ENCODE peak calls at places on chromosomes 1 and 21, in four cellular contexts. W, A, E and M are unnamed samples.

GRCh38 chr1:109369167-109369746 is 28.5 kb downstream of the SORT1 start:
- DNase-seq in W (peak; percentile 58), A (no peak), E (no peak), M (peak; percentile 53)

GRCh38 chr1:202084791-202085681 is 37.7 kb upstream of the GPR37L1 start:
- DNase-seq in W (peak; percentile 49), A (no peak), E (no peak), M (no peak)

GRCh38 chr1:168643152-168643551 is 66.7 kb downstream of the XCL1 start:
- DNase-seq in W (no peak), A (no peak), E (peak; percentile 43), M (no peak)

GRCh38 chr1:203148127-203148526 is 20.6 kb downstream of the ADORA1 start:
- DNase-seq in W (peak; percentile 11), A (no peak), E (no peak), M (no peak)

GRCh38 chr1:180927841-180928240 is 15.1 kb downstream of the KIAA1614 start:
- DNase-seq in W (no peak), A (peak; percentile 46), E (no peak), M (no peak)

GRCh38 chr1:51842255-51842654 is 36.3 kb downstream of the NRDC start:
- DNase-seq in W (no peak), A (no peak), E (no peak), M (no peak)

GRCh38 chr1:114428083-114428754 is 82.8 kb downstream of the TRIM33 start:
- DNase-seq in W (no peak), A (no peak), E (no peak), M (no peak)

GRCh38 chr1:177897601-177898376 is 72.1 kb downstream of the SEC16B start:
- DNase-seq in W (no peak), A (no peak), E (no peak), M (no peak)

GRCh38 chr1:44305962-44306422 is 49.1 kb downstream of the ERI3 start:
- DNase-seq in W (no peak), A (no peak), E (no peak), M (no peak)

GRCh38 chr1:202189919-202190715 is 3.5 kb upstream of the LGR6 start:
- DNase-seq in W (no peak), A (no peak), E (no peak), M (no peak)

GRCh38 chr21:37560385-37560784 is 193.8 kb downstream of the DYRK1A start:
- DNase-seq in W (no peak), A (no peak), E (no peak), M (no peak)

GRCh38 chr1:224769987-224770693 is 154.0 kb downstream of the CNIH3 start:
- DNase-seq in W (no peak), A (no peak), E (no peak), M (no peak)

GRCh38 chr1:224779491-224780020 is 149.9 kb upstream of the DNAH14 start:
- DNase-seq in W (no peak), A (no peak), E (no peak), M (no peak)

GRCh38 chr1:224768971-224769370 is 152.9 kb downstream of the CNIH3 start:
- DNase-seq in W (no peak), A (no peak), E (no peak), M (no peak)

GRCh38 chr1:224773646-224774045 is 155.8 kb upstream of the DNAH14 start:
- DNase-seq in W (no peak), A (no peak), E (no peak), M (no peak)

DNA sequence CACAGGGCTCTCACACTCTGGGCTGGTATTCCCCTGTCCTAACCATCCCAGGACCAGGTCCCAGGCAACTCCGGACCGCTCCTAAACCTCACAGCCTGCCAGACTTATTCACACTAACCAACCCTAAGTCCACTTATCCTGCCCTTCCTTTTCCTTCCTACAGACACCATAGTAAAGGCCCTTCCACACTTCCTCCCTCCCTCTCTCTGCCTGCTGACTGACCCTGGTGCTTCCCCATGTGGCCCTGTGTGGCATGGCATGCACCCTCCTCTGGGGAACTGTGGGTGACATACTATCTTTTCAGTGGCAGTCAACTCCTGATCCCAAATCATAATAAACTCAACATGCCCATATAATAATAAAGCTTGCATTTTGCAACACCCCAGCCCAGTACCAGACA is 155.1 kb upstream of the DNAH14 start:
- DNase-seq in W (no peak), A (no peak), E (no peak), M (no peak)
- TF ChIP-seq CTCF in W (peak; percentile 22), A (no peak), E (no peak), M (no peak)

DNA sequence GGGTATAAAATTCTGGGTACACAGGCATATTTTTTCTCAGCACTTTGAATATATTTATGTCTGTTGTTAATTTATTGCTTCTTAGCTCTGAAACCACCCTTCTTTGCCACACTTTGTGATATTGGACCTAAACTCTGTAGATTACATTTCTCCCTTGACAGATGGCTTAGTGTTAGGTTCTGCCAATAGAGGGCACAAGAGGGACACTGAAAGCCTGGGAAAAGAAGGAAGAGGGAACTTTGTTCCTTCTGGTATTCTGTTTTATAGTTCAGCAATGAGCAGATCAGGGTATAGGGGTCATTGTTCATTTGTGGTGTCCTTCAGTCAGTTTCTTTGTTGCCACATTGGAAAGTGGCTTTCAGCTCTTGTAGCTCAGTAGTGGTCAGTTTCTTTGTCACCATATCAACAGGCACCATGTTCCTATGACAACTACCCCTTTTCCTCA is 423.5 kb upstream of the PROX1 start:
- DNase-seq in W (no peak), A (no peak), E (no peak), M (no peak)
- TF ChIP-seq CTCF in W (peak; percentile 34), A (peak; percentile 53), E (no peak), M (no peak)

GRCh38 chr1:235597867-235598553 is 51.6 kb downstream of the GNG4 start:
- DNase-seq in W (no peak), A (no peak), E (no peak), M (no peak)
- TF ChIP-seq CTCF in W (peak; percentile 16), A (peak; percentile 45), E (peak; percentile 13), M (peak; percentile 27)

GRCh38 chr1:13935336-13935735 is 235.3 kb downstream of the PRDM2 start:
- DNase-seq in W (no peak), A (no peak), E (no peak), M (no peak)

GRCh38 chr1:13927736-13928135 is 227.7 kb downstream of the PRDM2 start:
- DNase-seq in W (no peak), A (no peak), E (no peak), M (no peak)

GRCh38 chr1:13926556-13926955 is 226.6 kb downstream of the PRDM2 start:
- DNase-seq in W (no peak), A (no peak), E (no peak), M (no peak)

DNA sequence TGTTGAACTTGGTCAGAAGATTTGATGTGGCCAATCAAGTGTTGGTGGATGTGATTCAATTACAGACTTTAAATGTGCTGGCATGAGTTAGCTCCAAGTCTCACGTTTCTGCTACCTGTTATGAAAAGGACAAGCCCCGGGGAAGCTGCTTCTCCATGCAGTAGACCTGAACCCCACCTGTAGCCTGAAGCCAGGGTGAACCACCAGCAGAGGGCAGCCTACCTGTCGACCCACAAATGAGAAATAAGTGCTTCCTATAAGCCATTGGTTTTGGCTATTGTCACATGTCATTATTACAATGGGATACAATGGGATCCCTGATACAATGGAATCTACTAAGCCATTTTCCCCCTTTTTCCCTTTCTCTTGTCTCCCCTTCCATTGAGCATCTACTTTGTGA is 230.2 kb downstream of the PRDM2 start:
- DNase-seq in W (no peak), A (no peak), E (no peak), M (no peak)
- TF ChIP-seq CTCF in W (peak; percentile 14), A (peak; percentile 22), E (peak; percentile 27), M (peak; percentile 29)

DNA sequence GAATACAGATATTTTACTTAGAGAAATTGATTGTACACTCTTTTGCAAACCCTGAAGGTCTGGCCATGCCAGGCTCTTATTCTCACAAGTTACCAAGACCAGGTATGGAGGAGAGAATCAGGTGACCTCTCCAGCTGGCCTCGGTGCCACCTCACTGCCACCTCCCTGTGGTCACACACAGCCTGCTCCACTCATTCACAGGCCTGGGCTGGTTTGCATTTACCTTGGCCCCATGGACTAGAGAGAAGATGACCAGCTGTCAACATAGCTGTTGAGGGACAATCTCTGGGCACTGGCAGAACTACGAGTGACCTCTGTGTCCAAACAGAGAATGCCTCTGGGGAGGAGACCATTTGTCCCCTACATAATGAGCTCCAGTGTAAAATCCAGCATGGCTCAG is 291.2 kb upstream of the RUNX1 start:
- DNase-seq in W (no peak), A (no peak), E (no peak), M (no peak)
- TF ChIP-seq CTCF in W (no peak), A (no peak), E (no peak), M (no peak)

GRCh38 chr1:12015001-12015491 is 4.3 kb upstream of the MIIP start:
- DNase-seq in W (no peak), A (no peak), E (no peak), M (no peak)

GRCh38 chr1:12013317-12013588 is 6.0 kb upstream of the MIIP start:
- DNase-seq in W (no peak), A (no peak), E (no peak), M (no peak)

GRCh38 chr1:12015499-12015898 is 3.8 kb upstream of the MIIP start:
- DNase-seq in W (peak; percentile 61), A (no peak), E (no peak), M (no peak)

GRCh38 chr1:12012560-12013316 is 6.6 kb upstream of the MIIP start:
- DNase-seq in W (no peak), A (no peak), E (no peak), M (no peak)

DNA sequence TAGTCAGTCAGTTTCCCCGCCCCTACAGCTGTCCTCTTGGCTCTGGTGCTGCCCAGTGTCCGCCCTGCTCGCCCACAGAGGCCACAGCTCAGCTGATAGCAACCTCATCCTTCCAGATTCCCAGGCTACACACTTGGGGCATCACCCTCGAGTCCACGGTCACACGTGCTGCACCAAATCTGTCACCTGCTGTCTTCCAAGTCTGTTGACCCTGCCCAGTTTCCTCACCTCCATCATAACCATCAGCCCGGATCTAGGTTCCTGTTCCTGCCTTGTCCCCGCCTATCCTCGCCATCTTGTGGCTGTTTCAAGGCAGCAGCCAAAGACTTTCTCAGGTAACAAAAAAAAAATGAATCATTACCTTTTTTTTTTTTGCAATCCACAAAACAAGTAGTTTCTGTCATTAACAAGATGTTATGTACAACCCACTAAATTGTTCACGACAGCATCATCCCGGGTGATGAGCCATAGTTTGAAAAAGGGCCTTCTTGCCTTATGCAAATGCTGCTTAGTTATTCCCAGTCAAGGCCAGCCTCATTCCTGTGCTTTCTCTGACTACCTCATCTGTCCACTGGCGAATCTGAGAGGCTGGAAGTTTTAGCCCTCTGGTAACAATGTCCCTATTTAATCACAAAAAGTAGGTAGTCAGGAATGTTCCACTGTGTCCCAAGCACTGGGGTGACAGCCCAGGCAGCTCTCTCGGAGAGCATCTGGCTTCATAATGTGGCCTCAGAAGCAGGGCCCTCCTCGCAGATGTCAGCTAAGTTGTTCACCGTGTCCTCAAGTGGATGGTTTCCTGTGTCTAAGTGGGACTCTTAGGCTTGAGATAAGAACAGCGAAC is 4.9 kb upstream of the MIIP start:
- DNase-seq in W (peak; percentile 71), A (no peak), E (peak; percentile 53), M (no peak)
- TF ChIP-seq CTCF in W (no peak), A (peak; percentile 18), E (no peak), M (no peak)

GRCh38 chr1:7046314-7046713 is 261.1 kb downstream of the CAMTA1 start:
- DNase-seq in W (no peak), A (no peak), E (peak; percentile 39), M (no peak)
- TF ChIP-seq CTCF in W (no peak), A (no peak), E (no peak), M (no peak)